ENCODE peak calls at places on chromosomes 3 and 15, in eight cellular contexts. One of them, this sample, is unnamed.
A peak's percentile ranks its signal among the peaks of the same experiment; 100 is the strongest.

GRCh38 chr15:60660290-60661051 is 181.5 kb upstream of the ICE2 start:
- DNase-seq in progenitor cell of endocrine pancreas: no peak
- DNase-seq in COR-L47: no peak
- DNase-seq in H54: peak; percentile 7
- DNase-seq in GM04504: peak; percentile 63
- DNase-seq in uterus: peak; percentile 55
- DNase-seq in AG04450: no peak
- DNase-seq in heart left ventricle: peak; percentile 37
- DNase-seq in this sample: no peak

GRCh38 chr3:134624537-134625287 is 26.1 kb downstream of the KY start:
- DNase-seq in heart left ventricle: no peak
- DNase-seq in GM04504: no peak
- DNase-seq in uterus: no peak
- DNase-seq in progenitor cell of endocrine pancreas: peak; percentile 1
- DNase-seq in H54: no peak
- DNase-seq in AG04450: no peak
- DNase-seq in COR-L47: no peak
- DNase-seq in this sample: no peak

GRCh38 chr3:47984089-47984759 is 32.0 kb downstream of the MAP4 start:
- DNase-seq in progenitor cell of endocrine pancreas: no peak
- DNase-seq in H54: peak; percentile 9
- DNase-seq in COR-L47: no peak
- DNase-seq in uterus: no peak
- DNase-seq in AG04450: peak; percentile 42
- DNase-seq in heart left ventricle: no peak
- DNase-seq in GM04504: peak; percentile 55
- DNase-seq in this sample: no peak

GRCh38 chr3:154766765-154767503 is 313.2 kb upstream of the MME start:
- DNase-seq in uterus: no peak
- DNase-seq in COR-L47: no peak
- DNase-seq in GM04504: no peak
- DNase-seq in progenitor cell of endocrine pancreas: no peak
- DNase-seq in heart left ventricle: no peak
- DNase-seq in H54: no peak
- DNase-seq in AG04450: no peak
- DNase-seq in this sample: no peak

GRCh38 chr3:140375002-140375401 is 302.9 kb upstream of the TRIM42 start:
- DNase-seq in COR-L47: no peak
- DNase-seq in H54: no peak
- DNase-seq in heart left ventricle: no peak
- DNase-seq in progenitor cell of endocrine pancreas: no peak
- DNase-seq in uterus: no peak
- DNase-seq in GM04504: no peak
- DNase-seq in AG04450: no peak
- DNase-seq in this sample: no peak

GRCh38 chr3:38163117-38163870 is 2.0 kb upstream of the OXSR1 start:
- DNase-seq in uterus: no peak
- DNase-seq in GM04504: no peak
- DNase-seq in COR-L47: no peak
- DNase-seq in heart left ventricle: no peak
- DNase-seq in AG04450: no peak
- DNase-seq in progenitor cell of endocrine pancreas: no peak
- DNase-seq in H54: no peak
- DNase-seq in this sample: no peak

GRCh38 chr3:89964347-89964746 is 856.9 kb downstream of the EPHA3 start:
- DNase-seq in progenitor cell of endocrine pancreas: no peak
- DNase-seq in AG04450: no peak
- DNase-seq in H54: no peak
- DNase-seq in COR-L47: no peak
- DNase-seq in uterus: no peak
- DNase-seq in GM04504: no peak
- DNase-seq in heart left ventricle: no peak
- DNase-seq in this sample: no peak

GRCh38 chr3:13651775-13652428 is 103.0 kb downstream of the FBLN2 start:
- DNase-seq in uterus: no peak
- DNase-seq in H54: no peak
- DNase-seq in GM04504: no peak
- DNase-seq in heart left ventricle: no peak
- DNase-seq in COR-L47: no peak
- DNase-seq in AG04450: no peak
- DNase-seq in progenitor cell of endocrine pancreas: no peak
- DNase-seq in this sample: no peak

GRCh38 chr3:139101396-139101795 is 56.7 kb upstream of the PRR23C start:
- DNase-seq in COR-L47: no peak
- DNase-seq in heart left ventricle: no peak
- DNase-seq in progenitor cell of endocrine pancreas: no peak
- DNase-seq in H54: no peak
- DNase-seq in uterus: no peak
- DNase-seq in GM04504: no peak
- DNase-seq in AG04450: no peak
- DNase-seq in this sample: no peak

GRCh38 chr15:60115579-60116415 is 111.7 kb downstream of the FOXB1 start:
- DNase-seq in heart left ventricle: no peak
- DNase-seq in progenitor cell of endocrine pancreas: no peak
- DNase-seq in GM04504: no peak
- DNase-seq in COR-L47: peak; percentile 2
- DNase-seq in uterus: no peak
- DNase-seq in AG04450: no peak
- DNase-seq in H54: no peak
- DNase-seq in this sample: no peak

GRCh38 chr15:43329222-43329959 is 982 bp downstream of the LCMT2 start:
- DNase-seq in COR-L47: peak; percentile 62
- DNase-seq in AG04450: no peak
- DNase-seq in progenitor cell of endocrine pancreas: peak; percentile 18
- DNase-seq in uterus: peak; percentile 19
- DNase-seq in GM04504: no peak
- DNase-seq in heart left ventricle: no peak
- DNase-seq in H54: no peak
- DNase-seq in this sample: no peak

GRCh38 chr3:52504977-52505376 is 9.8 kb downstream of the STAB1 start:
- DNase-seq in COR-L47: no peak
- DNase-seq in GM04504: no peak
- DNase-seq in heart left ventricle: no peak
- DNase-seq in uterus: no peak
- DNase-seq in progenitor cell of endocrine pancreas: no peak
- DNase-seq in H54: no peak
- DNase-seq in AG04450: no peak
- DNase-seq in this sample: no peak

GRCh38 chr3:53183514-53183913 is 22.5 kb downstream of the PRKCD start:
- DNase-seq in COR-L47: no peak
- DNase-seq in heart left ventricle: no peak
- DNase-seq in uterus: no peak
- DNase-seq in H54: no peak
- DNase-seq in GM04504: no peak
- DNase-seq in progenitor cell of endocrine pancreas: no peak
- DNase-seq in AG04450: no peak
- DNase-seq in this sample: no peak

GRCh38 chr3:46895204-46895660 is 17.7 kb downstream of the PTH1R start:
- DNase-seq in heart left ventricle: peak; percentile 78
- DNase-seq in uterus: peak; percentile 76
- DNase-seq in COR-L47: no peak
- DNase-seq in H54: peak; percentile 62
- DNase-seq in GM04504: no peak
- DNase-seq in AG04450: no peak
- DNase-seq in progenitor cell of endocrine pancreas: peak; percentile 61
- DNase-seq in this sample: peak; percentile 68

GRCh38 chr15:50519740-50520425 is 26.6 kb downstream of the USP50 start:
- DNase-seq in H54: no peak
- DNase-seq in GM04504: no peak
- DNase-seq in AG04450: no peak
- DNase-seq in heart left ventricle: no peak
- DNase-seq in progenitor cell of endocrine pancreas: no peak
- DNase-seq in COR-L47: no peak
- DNase-seq in uterus: no peak
- DNase-seq in this sample: no peak

GRCh38 chr15:74769463-74770025 is 12.3 kb upstream of the CSK start:
- DNase-seq in H54: no peak
- DNase-seq in AG04450: no peak
- DNase-seq in uterus: no peak
- DNase-seq in COR-L47: no peak
- DNase-seq in progenitor cell of endocrine pancreas: no peak
- DNase-seq in GM04504: no peak
- DNase-seq in heart left ventricle: no peak
- DNase-seq in this sample: no peak